ENCODE peak calls at places on chromosome 5, in four cellular contexts. N, H, O and V are unnamed samples.

GRCh38 chr5:30804739-30805313 is 388.7 kb upstream of the CDH6 start:
- DNase-seq in N (no peak), H (no peak), O (no peak), V (no peak)

GRCh38 chr5:127101935-127102334 is 28.6 kb upstream of the C5orf63 start:
- DNase-seq in N (no peak), H (no peak), O (no peak), V (no peak)

GRCh38 chr5:114467141-114467540 is 105.3 kb downstream of the KCNN2 start:
- DNase-seq in N (no peak), H (no peak), O (no peak), V (no peak)

GRCh38 chr5:17252543-17252942 is 35.1 kb downstream of the BASP1 start:
- DNase-seq in N (no peak), H (no peak), O (no peak), V (no peak)

GRCh38 chr5:116572375-116573278 is 2.0 kb downstream of the SEMA6A start:
- DNase-seq in N (no peak), H (no peak), O (no peak), V (no peak)

GRCh38 chr5:20574576-20574975 is 586.6 kb upstream of the CDH18 start:
- DNase-seq in N (no peak), H (no peak), O (no peak), V (no peak)

GRCh38 chr5:89690331-89690730 is 719.2 kb downstream of the CETN3 start:
- DNase-seq in N (no peak), H (no peak), O (no peak), V (no peak)

GRCh38 chr5:15573594-15573993 is 73.6 kb downstream of the FBXL7 start:
- DNase-seq in N (no peak), H (no peak), O (no peak), V (no peak)

GRCh38 chr5:95859327-95860060 is 37.0 kb upstream of the GLRX start:
- DNase-seq in N (no peak), H (no peak), O (no peak), V (no peak)

GRCh38 chr5:168663276-168664004 is 84.3 kb upstream of the PANK3 start:
- DNase-seq in N (no peak), H (no peak), O (no peak), V (no peak)

GRCh38 chr5:29001666-29002065 is 1963.3 kb upstream of the CDH9 start:
- DNase-seq in N (no peak), H (no peak), O (no peak), V (no peak)
- TF ChIP-seq CTCF in N (no peak), H (no peak), O (no peak), V (no peak)

GRCh38 chr5:1883120-1883924 is 597 bp upstream of the IRX4 start:
- DNase-seq in N (no peak), H (no peak), O (no peak), V (no peak)
- H3K4me3 ChIP-seq in N (no peak overlapping the region), H (peak overlapping the region; percentile 71), O (no peak overlapping the region), V (no peak overlapping the region)

GRCh38 chr5:6788956-6789649 is 75.9 kb downstream of the TENT4A start:
- DNase-seq in N (no peak), H (no peak), O (no peak), V (no peak)
- TF ChIP-seq CTCF in N (no peak), H (no peak), O (no peak), V (peak; percentile 6)

DNA sequence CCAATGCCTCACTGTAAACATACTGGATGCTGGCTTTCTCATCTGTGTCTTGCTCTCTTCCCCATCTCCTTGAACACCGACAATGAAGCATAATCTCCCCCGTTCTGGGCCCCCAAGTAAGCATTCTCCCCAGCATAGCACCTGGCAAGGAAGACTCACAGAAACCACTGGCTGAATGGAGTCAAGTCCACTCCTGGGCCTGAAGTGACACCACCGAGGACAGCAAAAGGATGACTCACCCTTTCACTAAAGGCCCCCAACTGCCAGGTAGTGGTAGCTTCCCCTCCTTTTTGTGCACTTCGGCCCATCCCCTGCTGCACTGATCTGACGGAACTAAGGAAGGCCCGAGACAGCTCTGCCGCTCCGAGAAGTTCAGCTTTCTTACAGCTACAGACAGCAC is 9.4 kb downstream of the VDAC1 start:
- DNase-seq in N (no peak), H (no peak), O (no peak), V (no peak)
- H3K4me3 ChIP-seq in N (no peak overlapping the region), H (no peak overlapping the region), O (no peak overlapping the region), V (no peak overlapping the region)

DNA sequence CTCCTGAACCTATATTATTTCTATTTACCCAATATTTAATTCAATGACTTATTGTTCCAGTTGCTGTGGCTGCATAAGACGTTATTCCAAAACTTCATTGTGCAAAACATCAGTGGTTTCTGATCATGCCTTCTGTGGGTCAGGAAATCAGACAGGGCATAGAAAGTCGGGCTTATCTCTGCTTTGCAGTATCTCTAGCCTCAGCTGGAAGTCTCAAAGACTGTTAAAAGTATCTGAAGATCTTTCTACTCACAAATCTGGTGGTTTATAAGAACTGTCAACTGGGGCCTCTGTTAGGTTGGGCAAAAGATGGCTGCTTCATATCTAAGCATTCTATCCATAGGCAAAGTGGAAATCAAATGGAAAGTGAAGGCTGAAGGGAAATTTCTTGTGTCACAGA is 687.7 kb upstream of the ARRDC3 start:
- DNase-seq in N (no peak), H (no peak), O (no peak), V (no peak)
- TF ChIP-seq CTCF in N (no peak), H (no peak), O (no peak), V (no peak)

GRCh38 chr5:125450803-125451202 is 704.4 kb upstream of the ZNF608 start:
- DNase-seq in N (no peak), H (no peak), O (no peak), V (no peak)
- H3K4me3 ChIP-seq in N (no peak overlapping the region), H (no peak overlapping the region), O (no peak overlapping the region), V (no peak overlapping the region)

GRCh38 chr5:170603578-170604565 is 100.1 kb downstream of the KCNIP1 start:
- DNase-seq in N (no peak), H (no peak), O (peak; percentile 45), V (no peak)
- TF ChIP-seq CTCF in N (peak; percentile 81), H (peak; percentile 86), O (peak; percentile 7), V (peak; percentile 63)

DNA sequence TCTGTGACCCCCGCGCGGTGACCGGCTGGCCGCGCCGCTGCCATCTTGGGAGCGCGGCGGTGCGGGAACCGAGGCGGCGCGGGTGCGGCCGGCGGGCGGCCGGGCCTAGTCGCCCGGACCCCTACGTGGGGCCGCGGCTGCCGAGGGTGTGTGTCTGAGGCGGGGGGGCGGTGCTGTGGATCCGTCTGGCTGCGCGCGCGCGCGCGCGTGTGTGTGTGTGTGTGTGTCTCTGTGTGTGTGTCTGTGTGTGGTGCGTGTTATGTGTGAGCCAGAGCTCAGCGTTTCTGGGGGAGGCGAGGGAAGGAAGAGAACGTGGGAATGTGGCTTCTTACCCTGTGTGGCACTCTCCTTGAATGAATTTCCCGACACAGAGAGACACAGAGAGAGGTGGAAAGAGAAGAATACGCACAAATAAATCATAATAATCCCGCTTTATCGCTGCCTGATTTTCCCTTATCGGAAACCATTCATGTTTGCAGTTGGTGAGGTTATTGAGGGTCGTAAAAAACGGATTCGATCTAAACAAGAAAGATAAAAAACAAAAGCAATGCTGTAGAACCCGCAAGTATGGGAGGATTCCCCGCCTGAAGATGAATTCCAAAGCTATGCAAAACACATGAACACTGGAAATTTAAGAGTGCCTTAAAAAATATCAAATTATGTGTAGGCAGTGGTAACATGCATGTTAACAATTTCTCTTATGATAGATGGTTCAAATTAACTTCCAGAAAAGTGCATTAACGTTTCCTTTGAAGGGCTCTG is 5.7 kb downstream of the NR2F1 start:
- DNase-seq in N (no peak), H (no peak), O (no peak), V (no peak)
- H3K4me3 ChIP-seq in N (no peak overlapping the region), H (no peak overlapping the region), O (no peak overlapping the region), V (no peak overlapping the region)

GRCh38 chr5:65034029-65034781 is 265.5 kb downstream of the CWC27 start:
- DNase-seq in N (no peak), H (no peak), O (no peak), V (no peak)

GRCh38 chr5:65041296-65042158 is 272.8 kb downstream of the CWC27 start:
- DNase-seq in N (no peak), H (no peak), O (peak; percentile 2), V (no peak)

GRCh38 chr5:65035212-65036206 is 266.8 kb downstream of the CWC27 start:
- DNase-seq in N (peak; percentile 74), H (peak; percentile 71), O (peak; percentile 54), V (peak; percentile 74)

GRCh38 chr5:65034782-65035181 is 266.1 kb downstream of the CWC27 start:
- DNase-seq in N (no peak), H (no peak), O (no peak), V (no peak)

GRCh38 chr5:65037845-65038815 is 269.4 kb downstream of the CWC27 start:
- DNase-seq in N (no peak), H (no peak), O (peak; percentile 1), V (no peak)
- TF ChIP-seq CTCF in N (peak; percentile 42), H (peak; percentile 62), O (no peak), V (peak; percentile 24)